ENCODE peak calls at places on chromosomes 6 and 20, in nine cellular contexts. C is KBM-7; S is uterus; V is stimulated activated CD8-positive, alpha-beta memory T cell treated with anti-CD3 and anti-CD28 coated beads, Interleukin-2, amount 100 ng/mL, for 1 hour; D is GM12878; N is cardiac septum; I is nephron progenitor cell; Y is fibroblast of the aortic adventitia; O is Calu3. E is an unnamed sample.

GRCh38 chr6:95576621-95577316 is 566 bp upstream of the MANEA start:
- DNase-seq in I (no peak), V (no peak), O (no peak), Y (peak; percentile 25), D (no peak), S (no peak), N (no peak), C (peak; percentile 66), E (no peak)

GRCh38 chr6:120320481-120321162 is 971.1 kb upstream of the MAN1A1 start:
- DNase-seq in N (no peak), O (no peak), C (no peak), V (no peak), S (no peak), I (no peak), Y (no peak), D (no peak), E (no peak)

GRCh38 chr6:46042355-46042999 is 26.8 kb upstream of the CLIC5 start:
- DNase-seq in I (peak; percentile 20), S (no peak), O (peak; percentile 44), N (no peak), V (no peak), C (peak; percentile 60), Y (peak; percentile 42), D (no peak), E (peak; percentile 36)

GRCh38 chr6:37353761-37354525 is at the start of gene RNF8:
- DNase-seq in N (peak; percentile 96), Y (peak; percentile 82), C (peak; percentile 91), O (peak; percentile 95), S (peak; percentile 89), V (peak; percentile 82), I (peak; percentile 94), D (peak; percentile 64), E (peak; percentile 38)

GRCh38 chr6:13733178-13733851 is 21.7 kb upstream of the RANBP9 start:
- DNase-seq in D (no peak), V (no peak), Y (peak; percentile 96), S (peak; percentile 95), N (peak; percentile 81), O (peak; percentile 6), I (no peak), C (no peak), E (peak; percentile 87)

GRCh38 chr6:142942805-142943227 is 2.2 kb downstream of the HIVEP2 start:
- DNase-seq in V (no peak), I (no peak), D (no peak), C (peak; percentile 29), N (no peak), Y (peak; percentile 76), S (no peak), O (no peak), E (no peak)

GRCh38 chr20:36126836-36127529 is 27.6 kb upstream of the EPB41L1 start:
- DNase-seq in S (no peak), C (no peak), Y (no peak), V (no peak), D (no peak), I (no peak), O (no peak), N (no peak), E (no peak)

GRCh38 chr6:11278207-11278559 is 45.7 kb upstream of the NEDD9 start:
- DNase-seq in C (no peak), Y (no peak), S (no peak), N (no peak), O (no peak), I (no peak), V (no peak), D (peak; percentile 60), E (no peak)

GRCh38 chr6:43286995-43287716 is 10.9 kb upstream of the SLC22A7 start:
- DNase-seq in I (no peak), S (no peak), D (no peak), Y (no peak), V (no peak), C (no peak), O (no peak), N (no peak), E (no peak)

GRCh38 chr6:165729307-165729936 is 66.4 kb upstream of the PDE10A start:
- DNase-seq in I (peak; percentile 66), V (no peak), Y (peak; percentile 35), C (peak; percentile 28), N (no peak), S (peak; percentile 33), D (no peak), O (peak; percentile 73), E (no peak)

GRCh38 chr6:144729502-144729901 is 444.4 kb downstream of the UTRN start:
- DNase-seq in I (no peak), O (no peak), Y (no peak), C (no peak), N (no peak), S (no peak), D (no peak), V (no peak), E (no peak)

GRCh38 chr6:108008363-108008762 is 50.4 kb upstream of the SEC63 start:
- DNase-seq in N (no peak), Y (no peak), D (no peak), V (no peak), I (no peak), O (no peak), C (no peak), S (no peak), E (no peak)

GRCh38 chr6:148760568-148761531 is 14.0 kb downstream of the UST start:
- DNase-seq in O (no peak), V (no peak), C (peak; percentile 81), D (peak; percentile 64), I (peak; percentile 50), N (no peak), S (peak; percentile 71), Y (peak; percentile 98), E (no peak)

GRCh38 chr6:128487746-128488145 is 32.7 kb downstream of the PTPRK start:
- DNase-seq in C (no peak), V (no peak), D (no peak), Y (peak; percentile 78), I (no peak), S (no peak), N (no peak), O (peak; percentile 61), E (no peak)

GRCh38 chr6:16002332-16003196 is 126.3 kb upstream of the MYLIP start:
- DNase-seq in S (no peak), Y (no peak), I (no peak), O (no peak), V (no peak), C (no peak), D (no peak), N (no peak), E (no peak)

GRCh38 chr6:169702640-169703246 is 817 bp downstream of the C6orf120 start:
- DNase-seq in O (peak; percentile 51), V (no peak), Y (no peak), C (no peak), D (no peak), I (no peak), S (no peak), N (no peak), E (no peak)

GRCh38 chr20:46013826-46014516 is 5.3 kb downstream of the MMP9 start:
- DNase-seq in S (no peak), D (no peak), Y (peak; percentile 41), I (peak; percentile 72), V (no peak), N (no peak), C (peak; percentile 74), O (peak; percentile 87), E (no peak)

GRCh38 chr6:29631860-29632731 is 887 bp downstream of the GABBR1 start:
- DNase-seq in C (peak; percentile 27), D (no peak), S (peak; percentile 84), I (peak; percentile 72), Y (peak; percentile 54), V (peak; percentile 38), N (peak; percentile 81), O (peak; percentile 54), E (no peak)

GRCh38 chr6:138287144-138287955 is 69.1 kb upstream of the PBOV1 start:
- DNase-seq in V (peak; percentile 19), C (peak; percentile 43), D (no peak), I (peak; percentile 32), Y (peak; percentile 51), S (no peak), O (peak; percentile 73), N (no peak), E (peak; percentile 82)

GRCh38 chr6:104325341-104326172 is 534.2 kb downstream of the HACE1 start:
- DNase-seq in V (no peak), S (no peak), O (peak; percentile 14), I (peak; percentile 19), D (no peak), N (no peak), C (peak; percentile 23), Y (peak; percentile 28), E (no peak)

GRCh38 chr6:149754573-149754972 is 5.0 kb downstream of the PCMT1 start:
- DNase-seq in I (no peak), C (no peak), O (no peak), N (no peak), V (no peak), Y (no peak), S (no peak), D (no peak), E (no peak)

GRCh38 chr6:41036188-41036587 is 2.8 kb downstream of the UNC5CL start:
- DNase-seq in Y (no peak), S (no peak), O (peak; percentile 36), C (no peak), V (no peak), D (no peak), N (no peak), I (no peak), E (no peak)

GRCh38 chr6:42260424-42260888 is 42.8 kb upstream of the MRPS10 start:
- DNase-seq in N (no peak), Y (no peak), C (no peak), V (no peak), O (peak; percentile 35), D (no peak), S (peak; percentile 47), I (no peak), E (peak; percentile 21)

GRCh38 chr20:34023937-34024732 is 30.4 kb downstream of the RALY start:
- DNase-seq in O (no peak), N (no peak), I (no peak), S (no peak), C (no peak), D (no peak), V (no peak), Y (no peak), E (no peak)

GRCh38 chr20:54251093-54251492 is 43.2 kb downstream of the PFDN4 start:
- DNase-seq in C (no peak), S (no peak), V (no peak), I (no peak), D (no peak), O (no peak), Y (no peak), N (no peak), E (no peak)